ENCODE peak calls at places on chromosomes 2 and 18, in seven cellular contexts. X, B, D, Z, G, T and Y are unnamed samples.
A peak's percentile ranks its signal among the peaks of the same experiment; 100 is the strongest.

GRCh38 chr2:209556354-209556961 is 132.6 kb downstream of the MAP2 start:
- DNase-seq in G (no peak), X (no peak), B (peak; percentile 70), Z (no peak), D (no peak), T (peak; percentile 8), Y (no peak)

GRCh38 chr2:63976125-63976510 is 43.1 kb downstream of the VPS54 start:
- DNase-seq in Z (no peak), T (no peak), B (no peak), D (no peak), G (no peak), X (no peak), Y (no peak)

GRCh38 chr18:41992066-41992465 is 37.0 kb downstream of the PIK3C3 start:
- DNase-seq in Z (no peak), D (no peak), T (no peak), X (no peak), G (no peak), B (no peak), Y (no peak)

GRCh38 chr2:102061962-102062795 is 70.4 kb downstream of the IL1R2 start:
- DNase-seq in G (no peak), X (no peak), T (no peak), D (peak; percentile 82), B (peak; percentile 84), Z (no peak), Y (no peak)

GRCh38 chr2:168910330-168910729 is 9.2 kb downstream of the G6PC2 start:
- DNase-seq in G (no peak), T (no peak), Z (no peak), D (no peak), X (no peak), B (no peak), Y (no peak)

GRCh38 chr2:12715878-12716249 is 872 bp upstream of the TRIB2 start:
- DNase-seq in D (peak; percentile 90), Z (peak; percentile 86), T (peak; percentile 47), G (peak; percentile 90), B (peak; percentile 85), X (no peak), Y (peak; percentile 79)

GRCh38 chr2:23050388-23050787 is 334.6 kb upstream of the KLHL29 start:
- DNase-seq in B (no peak), X (no peak), Z (no peak), T (no peak), G (no peak), D (no peak), Y (no peak)

GRCh38 chr2:85212846-85213245 is 79.7 kb downstream of the TCF7L1 start:
- DNase-seq in Z (no peak), G (no peak), D (no peak), T (no peak), X (no peak), B (no peak), Y (no peak)

GRCh38 chr2:98807221-98807620 is 76.3 kb upstream of the MGAT4A start:
- DNase-seq in B (no peak), G (no peak), Z (no peak), T (no peak), D (no peak), X (no peak), Y (no peak)
- H3K27ac ChIP-seq in B (no peak overlapping the region), G (peak overlapping the region; percentile 63), Z (peak overlapping the region; percentile 59), T (no peak overlapping the region), D (no peak overlapping the region), X (no peak overlapping the region), Y (no peak overlapping the region)

GRCh38 chr2:25824718-25825117 is 53.6 kb downstream of the ASXL2 start:
- DNase-seq in T (no peak), D (no peak), B (no peak), G (no peak), Z (no peak), X (no peak), Y (no peak)

GRCh38 chr2:25824216-25824615 is 54.1 kb downstream of the ASXL2 start:
- DNase-seq in X (no peak), D (no peak), B (no peak), G (no peak), T (no peak), Z (no peak), Y (no peak)

GRCh38 chr2:25821225-25822056 is 56.8 kb downstream of the ASXL2 start:
- DNase-seq in T (no peak), G (no peak), X (no peak), Z (no peak), B (peak; percentile 91), D (no peak), Y (no peak)

GRCh38 chr2:25825238-25825637 is 53.0 kb downstream of the ASXL2 start:
- DNase-seq in T (no peak), X (no peak), Z (no peak), D (no peak), G (no peak), B (no peak), Y (no peak)

GRCh38 chr2:25822190-25823117 is 55.8 kb downstream of the ASXL2 start:
- DNase-seq in Z (no peak), T (no peak), X (peak; percentile 54), G (peak; percentile 63), D (peak; percentile 75), B (no peak), Y (no peak)
- H3K4me3 ChIP-seq in Z (no peak overlapping the region), T (no peak overlapping the region), X (peak overlapping the region; percentile 34), G (peak overlapping the region; percentile 29), D (peak overlapping the region; percentile 34), B (no peak overlapping the region), Y (no peak overlapping the region)

DNA sequence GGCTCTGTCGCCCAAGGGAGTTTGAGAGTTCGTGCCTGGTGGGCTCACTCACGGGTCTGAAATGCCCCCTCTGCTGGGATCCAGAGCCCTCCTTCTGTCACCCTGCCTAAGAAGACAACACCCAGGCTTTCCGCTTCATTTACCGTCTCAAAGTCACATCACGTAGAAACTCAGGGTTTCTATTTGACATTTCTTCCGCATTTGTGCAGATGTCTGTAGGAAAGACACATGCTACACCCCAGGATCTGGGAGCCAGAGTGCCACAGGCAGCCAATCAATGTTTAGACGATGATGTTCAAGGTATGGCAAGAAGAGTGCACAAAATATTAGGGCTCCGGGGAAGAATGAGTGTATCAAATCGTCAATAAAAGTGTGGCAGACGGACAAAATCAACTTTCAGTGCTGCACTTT is 24.4 kb upstream of the ACKR3 start:
- DNase-seq in D (no peak), X (no peak), Z (no peak), G (no peak), B (no peak), T (no peak), Y (no peak)
- H3K27ac ChIP-seq in D (no peak overlapping the region), X (no peak overlapping the region), Z (no peak overlapping the region), G (no peak overlapping the region), B (no peak overlapping the region), T (no peak overlapping the region), Y (no peak overlapping the region)

DNA sequence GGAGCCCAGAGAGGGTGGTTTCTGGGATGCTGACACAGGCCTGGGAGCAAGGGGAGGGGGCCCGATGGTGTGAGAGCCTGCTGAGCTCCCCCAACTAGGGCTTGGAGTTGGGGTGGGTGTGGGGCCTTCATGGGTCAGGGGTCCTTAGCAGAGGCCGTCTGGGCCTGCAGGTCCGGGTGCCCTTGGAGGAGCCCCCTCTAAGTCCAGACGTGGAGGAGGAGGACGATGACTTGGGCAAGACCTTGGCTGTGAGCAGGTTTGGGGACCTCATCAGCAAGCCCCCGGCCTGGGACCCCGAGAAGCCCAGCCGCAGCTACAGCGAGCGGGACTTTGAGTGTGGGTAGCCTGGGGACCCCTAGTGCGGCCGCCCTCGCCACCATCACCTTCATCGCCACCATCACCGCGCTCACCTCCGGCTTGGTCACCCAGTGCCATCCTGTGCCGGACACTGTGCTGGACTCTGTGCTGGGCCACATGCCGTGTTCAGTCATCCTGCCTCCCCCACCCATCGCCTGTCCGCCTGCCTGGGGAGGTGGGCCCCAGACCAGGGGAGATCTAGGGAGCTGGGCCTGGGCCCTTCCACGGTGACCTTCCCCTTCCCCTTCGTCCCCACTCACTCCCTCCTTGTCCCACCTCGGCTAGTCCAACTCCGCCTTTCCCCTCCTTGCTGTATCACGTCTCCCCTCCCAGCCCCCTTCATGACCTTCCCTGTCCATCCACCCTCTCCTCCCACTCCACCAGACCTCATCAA is 980 bp downstream of the SLC4A3 start:
- DNase-seq in B (no peak), T (no peak), X (no peak), D (peak; percentile 63), G (peak; percentile 66), Z (peak; percentile 58), Y (no peak)
- H3K4me3 ChIP-seq in B (no peak overlapping the region), T (peak overlapping the region; percentile 60), X (peak overlapping the region; percentile 56), D (peak overlapping the region; percentile 62), G (peak overlapping the region; percentile 61), Z (no peak overlapping the region), Y (peak overlapping the region; percentile 79)

GRCh38 chr2:21039080-21039556 is 4.8 kb downstream of the APOB start:
- DNase-seq in G (no peak), Z (no peak), B (no peak), X (no peak), T (no peak), D (no peak), Y (peak; percentile 64)
- H3K27ac ChIP-seq in G (peak overlapping the region; percentile 86), Z (peak overlapping the region; percentile 76), B (no peak overlapping the region), X (no peak overlapping the region), T (no peak overlapping the region), D (peak overlapping the region; percentile 87), Y (peak overlapping the region; percentile 52)

GRCh38 chr2:115161531-115162453 is 719.4 kb downstream of the DPP10 start:
- DNase-seq in Z (no peak), G (peak; percentile 61), B (no peak), X (no peak), D (peak; percentile 42), T (no peak), Y (no peak)
- H3K4me3 ChIP-seq in Z (no peak overlapping the region), G (peak overlapping the region; percentile 41), B (no peak overlapping the region), X (peak overlapping the region; percentile 53), D (peak overlapping the region; percentile 44), T (no peak overlapping the region), Y (peak overlapping the region; percentile 45)